ENCODE peak calls at places on chromosomes 5 and 9, in five cellular contexts. One of them, this sample, is unnamed. For H3K4me1, the result is how much of the 10 kb centered on the place peaks cover.

GRCh38 chr5:150788974-150789373 is 10.4 kb downstream of the SMIM3 start:
- DNase-seq in transverse colon: no peak
- DNase-seq in HCT116: no peak
- DNase-seq in neural progenitor cell: no peak
- DNase-seq in uterus: no peak
- DNase-seq in this sample: no peak

GRCh38 chr5:62133426-62133825 is 172.6 kb upstream of the KIF2A start:
- DNase-seq in transverse colon: no peak
- DNase-seq in neural progenitor cell: no peak
- DNase-seq in uterus: no peak
- DNase-seq in HCT116: no peak
- DNase-seq in this sample: no peak

GRCh38 chr5:167945542-167946384 is 345.7 kb upstream of the WWC1 start:
- DNase-seq in uterus: no peak
- DNase-seq in HCT116: no peak
- DNase-seq in transverse colon: no peak
- DNase-seq in neural progenitor cell: no peak
- DNase-seq in this sample: no peak

GRCh38 chr5:15968994-15969393 is 210.6 kb downstream of the MARCHF11 start:
- DNase-seq in neural progenitor cell: no peak
- DNase-seq in transverse colon: no peak
- DNase-seq in HCT116: no peak
- DNase-seq in uterus: no peak
- DNase-seq in this sample: no peak

GRCh38 chr9:10127867-10128266 is 484.9 kb downstream of the PTPRD start:
- DNase-seq in uterus: no peak
- DNase-seq in transverse colon: no peak
- DNase-seq in neural progenitor cell: no peak
- DNase-seq in HCT116: no peak
- DNase-seq in this sample: no peak

GRCh38 chr9:31259824-31260223 is 1124.6 kb upstream of the ACO1 start:
- DNase-seq in transverse colon: no peak
- DNase-seq in HCT116: no peak
- DNase-seq in uterus: no peak
- DNase-seq in neural progenitor cell: peak
- DNase-seq in this sample: no peak

GRCh38 chr9:136091582-136092352 is 3.3 kb downstream of the NACC2 start:
- DNase-seq in uterus: no peak
- DNase-seq in transverse colon: no peak
- DNase-seq in HCT116: no peak
- DNase-seq in neural progenitor cell: peak
- DNase-seq in this sample: no peak

GRCh38 chr5:124740991-124741583 is 5.4 kb downstream of the ZNF608 start:
- DNase-seq in neural progenitor cell: no peak
- DNase-seq in uterus: no peak
- DNase-seq in transverse colon: no peak
- DNase-seq in HCT116: no peak
- DNase-seq in this sample: no peak

GRCh38 chr9:135905380-135906282 is 1.7 kb downstream of the CAMSAP1 start:
- DNase-seq in HCT116: peak
- DNase-seq in transverse colon: peak
- DNase-seq in neural progenitor cell: peak
- DNase-seq in uterus: no peak
- DNase-seq in this sample: no peak

GRCh38 chr5:154059583-154059982 is 20.8 kb downstream of the MFAP3 start:
- DNase-seq in transverse colon: no peak
- DNase-seq in uterus: no peak
- DNase-seq in HCT116: no peak
- DNase-seq in neural progenitor cell: no peak
- DNase-seq in this sample: no peak

GRCh38 chr9:111902396-111903147 is 6.0 kb downstream of the UGCG start:
- DNase-seq in transverse colon: no peak
- DNase-seq in uterus: no peak
- DNase-seq in neural progenitor cell: no peak
- DNase-seq in HCT116: no peak
- DNase-seq in this sample: no peak

GRCh38 chr9:134182554-134183219 is 18.3 kb upstream of the RNU6ATAC start:
- DNase-seq in uterus: no peak
- DNase-seq in neural progenitor cell: no peak
- DNase-seq in transverse colon: no peak
- DNase-seq in HCT116: peak
- DNase-seq in this sample: no peak

GRCh38 chr5:111512026-111512405 is 319 bp downstream of the STARD4 start:
- DNase-seq in neural progenitor cell: peak
- DNase-seq in uterus: no peak
- DNase-seq in transverse colon: no peak
- DNase-seq in HCT116: no peak
- DNase-seq in this sample: peak

GRCh38 chr5:179316111-179316551 is 29.1 kb downstream of the ADAMTS2 start:
- DNase-seq in HCT116: no peak
- DNase-seq in uterus: peak
- DNase-seq in neural progenitor cell: no peak
- DNase-seq in transverse colon: no peak
- DNase-seq in this sample: no peak

GRCh38 chr5:5360878-5361520 is 61.5 kb upstream of the ICE1 start:
- DNase-seq in HCT116: no peak
- DNase-seq in uterus: no peak
- DNase-seq in neural progenitor cell: peak
- DNase-seq in transverse colon: no peak
- DNase-seq in this sample: no peak

GRCh38 chr5:121108725-121109124 is 644.6 kb downstream of the PRR16 start:
- DNase-seq in neural progenitor cell: peak
- DNase-seq in uterus: no peak
- DNase-seq in transverse colon: no peak
- DNase-seq in HCT116: no peak
- DNase-seq in this sample: no peak

GRCh38 chr9:120259100-120259499 is 320.9 kb downstream of the CDK5RAP2 start:
- DNase-seq in uterus: no peak
- DNase-seq in HCT116: no peak
- DNase-seq in neural progenitor cell: no peak
- DNase-seq in transverse colon: no peak
- DNase-seq in this sample: no peak
- TF ChIP-seq CTCF in uterus: no peak
- TF ChIP-seq CTCF in HCT116: no peak
- TF ChIP-seq CTCF in neural progenitor cell: no peak
- TF ChIP-seq CTCF in transverse colon: no peak
- TF ChIP-seq CTCF in this sample: no peak

GRCh38 chr9:120832766-120833165 is 10.0 kb downstream of the PSMD5 start:
- DNase-seq in uterus: no peak
- DNase-seq in neural progenitor cell: no peak
- DNase-seq in transverse colon: no peak
- DNase-seq in HCT116: no peak
- DNase-seq in this sample: peak
- H3K4me1 ChIP-seq in uterus: under half
- H3K4me1 ChIP-seq in neural progenitor cell: under half
- H3K4me1 ChIP-seq in transverse colon: under half
- H3K4me1 ChIP-seq in HCT116: under half
- H3K4me1 ChIP-seq in this sample: under half

GRCh38 chr9:3893519-3893918 is 367.7 kb upstream of the RFX3 start:
- DNase-seq in neural progenitor cell: no peak
- DNase-seq in uterus: no peak
- DNase-seq in HCT116: no peak
- DNase-seq in transverse colon: peak
- DNase-seq in this sample: no peak
- TF ChIP-seq CTCF in neural progenitor cell: no peak
- TF ChIP-seq CTCF in uterus: no peak
- TF ChIP-seq CTCF in HCT116: no peak
- TF ChIP-seq CTCF in transverse colon: no peak
- TF ChIP-seq CTCF in this sample: no peak

GRCh38 chr5:93188876-93189485 is 392.0 kb downstream of the NR2F1-AS1 start:
- DNase-seq in neural progenitor cell: no peak
- DNase-seq in uterus: no peak
- DNase-seq in transverse colon: no peak
- DNase-seq in HCT116: no peak
- DNase-seq in this sample: no peak
- H3K4me1 ChIP-seq in neural progenitor cell: under half
- H3K4me1 ChIP-seq in uterus: under half
- H3K4me1 ChIP-seq in transverse colon: under half
- H3K4me1 ChIP-seq in HCT116: half or more
- H3K4me1 ChIP-seq in this sample: under half

This sample was measured in prostate gland.